ENCODE peak calls at places on chromosomes 4 and X, in four cellular contexts. K is heart right ventricle, M is progenitor cell of endocrine pancreas, U is AG10803. X is an unnamed sample.

GRCh38 chr4:122038896-122039295 is 87.0 kb upstream of the TRPC3 start:
- DNase-seq in U (no peak), M (no peak), K (no peak), X (no peak)

GRCh38 chrX:108736509-108737479 is at the start of gene IRS4:
- DNase-seq in K (no peak), U (no peak), M (peak; percentile 70), X (no peak)

GRCh38 chr4:6119507-6120020 is 80.8 kb downstream of the JAKMIP1 start:
- DNase-seq in U (no peak), K (no peak), M (no peak), X (no peak)

GRCh38 chr4:150082241-150082640 is 4.0 kb downstream of the DCLK2 start:
- DNase-seq in U (no peak), M (no peak), K (no peak), X (no peak)

GRCh38 chr4:58749206-58749605 is 1639.0 kb upstream of the IGFBP7 start:
- DNase-seq in M (no peak), K (no peak), U (no peak), X (no peak)

GRCh38 chr4:165464813-165465381 is 86.1 kb downstream of the CPE start:
- DNase-seq in U (peak; percentile 57), M (no peak), K (no peak), X (no peak)

GRCh38 chr4:162015090-162015489 is 148.7 kb downstream of the FSTL5 start:
- DNase-seq in M (no peak), K (no peak), U (peak; percentile 5), X (no peak)

GRCh38 chrX:43000121-43000520 is 222.2 kb upstream of the PPP1R2C start:
- DNase-seq in M (no peak), K (no peak), U (no peak), X (no peak)

GRCh38 chrX:13756381-13756780 is 21.8 kb downstream of the OFD1 start:
- DNase-seq in U (no peak), M (no peak), K (no peak), X (no peak)

GRCh38 chr4:96295143-96295763 is 455.4 kb downstream of the PDHA2 start:
- DNase-seq in M (no peak), K (no peak), U (no peak), X (no peak)

GRCh38 chr4:149113804-149114430 is 671.7 kb upstream of the NR3C2 start:
- DNase-seq in U (peak; percentile 82), K (no peak), M (no peak), X (no peak)

GRCh38 chrX:136130931-136131843 is 16.1 kb upstream of the FHL1 start:
- DNase-seq in U (peak; percentile 83), M (no peak), K (no peak), X (no peak)

GRCh38 chrX:114077773-114078172 is 506.1 kb upstream of the HTR2C start:
- DNase-seq in M (no peak), U (no peak), K (no peak), X (no peak)

GRCh38 chrX:17030092-17030491 is 83.6 kb downstream of the REPS2 start:
- DNase-seq in U (no peak), M (no peak), K (no peak), X (no peak)

GRCh38 chr4:128869801-128870509 is 60.5 kb downstream of the JADE1 start:
- DNase-seq in M (no peak), U (no peak), K (no peak), X (no peak)

GRCh38 chr4:8440491-8441311 is at the start of the genes ACOX3 and TRMT44:
- DNase-seq in U (peak; percentile 88), K (peak; percentile 91), M (peak; percentile 96), X (peak; percentile 100)

GRCh38 chrX:6024204-6024603 is 204.5 kb downstream of the NLGN4X start:
- DNase-seq in K (no peak), U (no peak), M (no peak), X (no peak)

GRCh38 chr4:37737456-37737855 is 51.3 kb upstream of the RELL1 start:
- DNase-seq in K (no peak), M (no peak), U (peak; percentile 47), X (no peak)

GRCh38 chr4:56790566-56791175 is 30.8 kb downstream of the SPINK2 start:
- DNase-seq in K (no peak), M (no peak), U (no peak), X (no peak)

GRCh38 chr4:177483271-177483670 is 41.0 kb upstream of the AGA start:
- DNase-seq in U (peak; percentile 12), M (no peak), K (no peak), X (no peak)

GRCh38 chrX:118367338-118367737 is 21.4 kb downstream of the WDR44 start:
- DNase-seq in M (no peak), K (no peak), U (no peak), X (no peak)

GRCh38 chrX:132986556-132986955 is 28.1 kb upstream of the HS6ST2 start:
- DNase-seq in U (no peak), K (no peak), M (no peak), X (no peak)

GRCh38 chrX:48937065-48937907 is 18.5 kb upstream of the PIM2 start:
- DNase-seq in M (no peak), U (no peak), K (peak; percentile 34), X (peak; percentile 68)

GRCh38 chr4:156422576-156422975 is 468.9 kb upstream of the CTSO start:
- DNase-seq in M (no peak), K (no peak), U (peak; percentile 50), X (no peak)

GRCh38 chr4:121145430-121145829 is 18.7 kb downstream of the TNIP3 start:
- DNase-seq in U (no peak), M (no peak), K (no peak), X (no peak)

GRCh38 chr4:169398294-169398693 is 127.5 kb upstream of the SH3RF1 start:
- DNase-seq in K (no peak), U (peak; percentile 92), M (no peak), X (no peak)

GRCh38 chr4:37890501-37891220 is at the start of gene TBC1D1:
- DNase-seq in U (no peak), K (peak; percentile 74), M (peak; percentile 19), X (peak; percentile 73)

GRCh38 chrX:72694170-72694569 is 19.9 kb downstream of the PHKA1 start:
- DNase-seq in M (no peak), K (no peak), U (no peak), X (no peak)

GRCh38 chrX:41922125-41922521 is 1.2 kb downstream of the CASK start:
- DNase-seq in K (no peak), M (no peak), U (peak; percentile 17), X (no peak)

GRCh38 chr4:185779520-185779919 is 32.5 kb downstream of the SORBS2 start:
- DNase-seq in U (peak; percentile 27), M (no peak), K (no peak), X (no peak)

GRCh38 chr4:6225469-6225868 is 25.1 kb upstream of the JAKMIP1 start:
- DNase-seq in U (no peak), M (peak; percentile 47), K (no peak), X (no peak)

GRCh38 chr4:79209822-79210635 is 115.8 kb downstream of the NAA11 start:
- DNase-seq in M (no peak), K (peak; percentile 5), U (no peak), X (no peak)

GRCh38 chr4:151541438-151542071 is 132.6 kb downstream of the FHIP1A start:
- DNase-seq in M (no peak), K (no peak), U (peak; percentile 41), X (no peak)

GRCh38 chr4:37675587-37676290 is 10.4 kb downstream of the RELL1 start:
- DNase-seq in M (no peak), K (no peak), U (no peak), X (peak; percentile 15)

GRCh38 chr4:104616401-104616820 is 121.7 kb upstream of the CXXC4 start:
- DNase-seq in U (no peak), M (no peak), K (peak; percentile 78), X (no peak)

GRCh38 chr4:86791126-86791525 is 58.1 kb downstream of the SLC10A6 start:
- DNase-seq in U (no peak), M (no peak), K (no peak), X (no peak)
- TF ChIP-seq CTCF in U (no peak), M (no peak), K (no peak), X (no peak)

GRCh38 chr4:108336076-108336475 is 167.3 kb upstream of the LEF1 start:
- DNase-seq in U (peak; percentile 70), K (no peak), M (no peak), X (no peak)
- TF ChIP-seq CTCF in U (no peak), K (no peak), M (no peak), X (no peak)

DNA sequence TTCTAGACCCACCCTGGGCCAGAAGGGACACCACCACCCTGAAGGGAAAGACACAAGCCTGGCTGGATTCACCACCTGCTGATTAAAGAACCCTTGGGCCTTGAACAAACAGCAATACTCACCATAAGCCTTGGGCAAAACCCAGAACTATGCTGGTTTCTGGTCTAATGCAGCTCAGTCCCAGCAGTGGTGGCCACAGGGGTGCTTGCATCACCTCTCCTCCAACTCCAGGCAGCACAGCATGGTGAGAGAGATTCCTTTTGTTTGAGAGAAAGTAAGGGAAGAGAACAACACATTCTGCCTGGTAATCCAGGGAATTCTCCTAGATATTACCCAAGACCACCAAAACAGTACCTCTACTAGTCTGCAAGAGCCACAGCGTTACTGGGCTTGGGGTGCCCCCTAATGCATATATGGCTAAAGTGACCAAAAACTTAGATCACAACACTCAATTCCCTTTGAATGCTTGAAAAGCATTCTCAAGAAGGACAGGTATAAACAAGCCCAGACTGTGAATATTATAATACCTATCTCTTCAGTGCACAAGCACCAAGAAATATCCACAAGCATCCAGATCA is 25.7 kb downstream of the RNF128 start:
- DNase-seq in K (no peak), M (no peak), U (peak; percentile 3), X (no peak)
- TF ChIP-seq CTCF in K (no peak), M (peak; percentile 19), U (peak; percentile 39), X (no peak)

GRCh38 chr4:126109836-126110235 is 795.1 kb downstream of the FAT4 start:
- DNase-seq in U (no peak), K (no peak), M (no peak), X (no peak)

GRCh38 chr4:126106658-126107057 is 791.9 kb downstream of the FAT4 start:
- DNase-seq in U (peak; percentile 3), M (no peak), K (no peak), X (no peak)
- TF ChIP-seq CTCF in U (peak; percentile 32), M (peak; percentile 17), K (no peak), X (no peak)

GRCh38 chr4:84159767-84160166 is 339.3 kb downstream of the NKX6-1 start:
- DNase-seq in U (no peak), M (no peak), K (no peak), X (no peak)
- TF ChIP-seq CTCF in U (peak; percentile 7), M (peak; percentile 52), K (no peak), X (no peak)

GRCh38 chr4:112247021-112247420 is 15.4 kb downstream of the AP1AR start:
- DNase-seq in M (no peak), U (no peak), K (no peak), X (no peak)

GRCh38 chr4:112251044-112251632 is 19.6 kb downstream of the AP1AR start:
- DNase-seq in U (no peak), M (no peak), K (no peak), X (no peak)

GRCh38 chr4:112245383-112245782 is 13.8 kb downstream of the AP1AR start:
- DNase-seq in K (no peak), M (no peak), U (peak; percentile 7), X (no peak)
- TF ChIP-seq CTCF in K (no peak), M (peak; percentile 16), U (peak; percentile 37), X (no peak)

GRCh38 chr4:138007572-138007971 is 234.6 kb downstream of the SLC7A11 start:
- DNase-seq in K (no peak), M (no peak), U (peak; percentile 26), X (no peak)
- TF ChIP-seq CTCF in K (no peak), M (peak; percentile 42), U (peak; percentile 39), X (no peak)

X was measured in activated B cell treated with CpG ODN at 0.5 μM for 24 hours.